ENCODE peak calls at places on chromosome 9, in four cellular contexts. One of them, this sample, is unnamed.

GRCh38 chr9:135340726-135341475 is 138.7 kb upstream of the PPP1R26 start:
- DNase-seq in mammary epithelial cell: no peak
- DNase-seq in fibroblast of mammary gland: no peak
- DNase-seq in pancreas: no peak
- DNase-seq in this sample: no peak

GRCh38 chr9:18947772-18948391 is 85.1 kb downstream of the SAXO1 start:
- DNase-seq in pancreas: no peak
- DNase-seq in fibroblast of mammary gland: no peak
- DNase-seq in mammary epithelial cell: no peak
- DNase-seq in this sample: no peak

GRCh38 chr9:108599571-108599970 is 256.2 kb downstream of the ACTL7B start:
- DNase-seq in mammary epithelial cell: no peak
- DNase-seq in pancreas: no peak
- DNase-seq in fibroblast of mammary gland: no peak
- DNase-seq in this sample: no peak

GRCh38 chr9:136514022-136514714 is 31.3 kb upstream of the SEC16A start:
- DNase-seq in mammary epithelial cell: no peak
- DNase-seq in fibroblast of mammary gland: no peak
- DNase-seq in pancreas: no peak
- DNase-seq in this sample: no peak

GRCh38 chr9:134848504-134848903 is 32.1 kb upstream of the FCN2 start:
- DNase-seq in fibroblast of mammary gland: no peak
- DNase-seq in mammary epithelial cell: no peak
- DNase-seq in pancreas: no peak
- DNase-seq in this sample: no peak

GRCh38 chr9:34651876-34652602 is at the start of gene IL11RA:
- DNase-seq in pancreas: peak; percentile 70
- DNase-seq in fibroblast of mammary gland: peak; percentile 86
- DNase-seq in mammary epithelial cell: peak; percentile 79
- DNase-seq in this sample: peak; percentile 86

GRCh38 chr9:87883990-87884389 is 1.3 kb downstream of the SPATA31E1 start:
- DNase-seq in pancreas: no peak
- DNase-seq in fibroblast of mammary gland: no peak
- DNase-seq in mammary epithelial cell: no peak
- DNase-seq in this sample: no peak

GRCh38 chr9:94812343-94812742 is 85.8 kb downstream of the AOPEP start:
- DNase-seq in fibroblast of mammary gland: peak; percentile 52
- DNase-seq in pancreas: no peak
- DNase-seq in mammary epithelial cell: peak; percentile 82
- DNase-seq in this sample: peak; percentile 81

GRCh38 chr9:14343236-14343947 is 29.5 kb upstream of the NFIB start:
- DNase-seq in pancreas: no peak
- DNase-seq in fibroblast of mammary gland: no peak
- DNase-seq in mammary epithelial cell: no peak
- DNase-seq in this sample: no peak

GRCh38 chr9:2526071-2526862 is 95.3 kb upstream of the VLDLR start:
- DNase-seq in mammary epithelial cell: no peak
- DNase-seq in pancreas: no peak
- DNase-seq in fibroblast of mammary gland: peak; percentile 30
- DNase-seq in this sample: peak; percentile 20

GRCh38 chr9:37739222-37739621 is 14.4 kb upstream of the TRMT10B start:
- DNase-seq in pancreas: no peak
- DNase-seq in mammary epithelial cell: no peak
- DNase-seq in fibroblast of mammary gland: no peak
- DNase-seq in this sample: no peak

GRCh38 chr9:69871143-69871834 is 50.7 kb downstream of the CFAP95 start:
- DNase-seq in fibroblast of mammary gland: peak; percentile 11
- DNase-seq in mammary epithelial cell: no peak
- DNase-seq in pancreas: no peak
- DNase-seq in this sample: no peak

GRCh38 chr9:78280982-78281668 is 15.8 kb upstream of the PSAT1 start:
- DNase-seq in pancreas: peak; percentile 87
- DNase-seq in fibroblast of mammary gland: peak; percentile 80
- DNase-seq in mammary epithelial cell: no peak
- DNase-seq in this sample: peak; percentile 96

GRCh38 chr9:8728910-8729309 is 929.3 kb upstream of the DMAC1 start:
- DNase-seq in pancreas: no peak
- DNase-seq in fibroblast of mammary gland: no peak
- DNase-seq in mammary epithelial cell: no peak
- DNase-seq in this sample: no peak

GRCh38 chr9:123642291-123643278 is 286.6 kb downstream of the CRB2 start:
- DNase-seq in fibroblast of mammary gland: no peak
- DNase-seq in mammary epithelial cell: no peak
- DNase-seq in pancreas: peak; percentile 29
- DNase-seq in this sample: peak; percentile 23

GRCh38 chr9:123336455-123336854 is 19.5 kb upstream of the CRB2 start:
- DNase-seq in mammary epithelial cell: peak; percentile 71
- DNase-seq in pancreas: no peak
- DNase-seq in fibroblast of mammary gland: no peak
- DNase-seq in this sample: no peak

GRCh38 chr9:38662763-38663593 is 42.6 kb upstream of the ANKRD18A start:
- DNase-seq in pancreas: no peak
- DNase-seq in mammary epithelial cell: no peak
- DNase-seq in fibroblast of mammary gland: peak; percentile 16
- DNase-seq in this sample: peak; percentile 45

GRCh38 chr9:14170973-14171596 is 142.9 kb downstream of the NFIB start:
- DNase-seq in fibroblast of mammary gland: peak; percentile 73
- DNase-seq in mammary epithelial cell: peak; percentile 88
- DNase-seq in pancreas: no peak
- DNase-seq in this sample: peak; percentile 68

GRCh38 chr9:81848472-81848871 is 79.8 kb upstream of the SPATA31D4 start:
- DNase-seq in pancreas: no peak
- DNase-seq in fibroblast of mammary gland: peak; percentile 47
- DNase-seq in mammary epithelial cell: peak; percentile 32
- DNase-seq in this sample: peak; percentile 74

GRCh38 chr9:137087409-137087925 is 682 bp downstream of the MAN1B1 start:
- DNase-seq in fibroblast of mammary gland: no peak
- DNase-seq in mammary epithelial cell: no peak
- DNase-seq in pancreas: no peak
- DNase-seq in this sample: no peak

GRCh38 chr9:93659837-93660177 is 83.4 kb downstream of the PHF2 start:
- DNase-seq in fibroblast of mammary gland: peak; percentile 12
- DNase-seq in pancreas: no peak
- DNase-seq in mammary epithelial cell: peak; percentile 12
- DNase-seq in this sample: no peak

GRCh38 chr9:35161713-35162604 is at the start of gene UNC13B:
- DNase-seq in fibroblast of mammary gland: peak; percentile 89
- DNase-seq in pancreas: peak; percentile 98
- DNase-seq in mammary epithelial cell: peak; percentile 91
- DNase-seq in this sample: peak; percentile 87

GRCh38 chr9:96491079-96491879 is 41.3 kb downstream of the HABP4 start:
- DNase-seq in mammary epithelial cell: no peak
- DNase-seq in pancreas: no peak
- DNase-seq in fibroblast of mammary gland: no peak
- DNase-seq in this sample: peak; percentile 90

GRCh38 chr9:16060457-16061129 is 507.8 kb downstream of the CCDC171 start:
- DNase-seq in fibroblast of mammary gland: no peak
- DNase-seq in mammary epithelial cell: peak; percentile 68
- DNase-seq in pancreas: no peak
- DNase-seq in this sample: no peak

GRCh38 chr9:110047232-110047954 is 160.6 kb downstream of the C9orf152 start:
- DNase-seq in fibroblast of mammary gland: no peak
- DNase-seq in mammary epithelial cell: no peak
- DNase-seq in pancreas: no peak
- DNase-seq in this sample: no peak

GRCh38 chr9:91902465-91903125 is 47.4 kb downstream of the ROR2 start:
- DNase-seq in fibroblast of mammary gland: no peak
- DNase-seq in pancreas: no peak
- DNase-seq in mammary epithelial cell: no peak
- DNase-seq in this sample: no peak

GRCh38 chr9:33189331-33189731 is 22.2 kb upstream of the B4GALT1 start:
- DNase-seq in fibroblast of mammary gland: no peak
- DNase-seq in pancreas: no peak
- DNase-seq in mammary epithelial cell: no peak
- DNase-seq in this sample: no peak

GRCh38 chr9:5336683-5337082 is 3.0 kb downstream of the RLN1 start:
- DNase-seq in mammary epithelial cell: no peak
- DNase-seq in fibroblast of mammary gland: no peak
- DNase-seq in pancreas: no peak
- DNase-seq in this sample: no peak

GRCh38 chr9:75146229-75146628 is 57.9 kb downstream of the OSTF1 start:
- DNase-seq in mammary epithelial cell: peak; percentile 69
- DNase-seq in pancreas: no peak
- DNase-seq in fibroblast of mammary gland: peak; percentile 32
- DNase-seq in this sample: peak; percentile 12

GRCh38 chr9:69283003-69283402 is 42.0 kb upstream of the ENTREP1 start:
- DNase-seq in mammary epithelial cell: no peak
- DNase-seq in fibroblast of mammary gland: no peak
- DNase-seq in pancreas: no peak
- DNase-seq in this sample: no peak

GRCh38 chr9:16180546-16180945 is 627.7 kb downstream of the CCDC171 start:
- DNase-seq in mammary epithelial cell: peak; percentile 52
- DNase-seq in fibroblast of mammary gland: peak; percentile 64
- DNase-seq in pancreas: no peak
- DNase-seq in this sample: peak; percentile 70

GRCh38 chr9:72843525-72844439 is 109.1 kb downstream of the ALDH1A1 start:
- DNase-seq in pancreas: no peak
- DNase-seq in mammary epithelial cell: peak; percentile 9
- DNase-seq in fibroblast of mammary gland: no peak
- DNase-seq in this sample: no peak
- TF ChIP-seq CTCF in pancreas: no peak
- TF ChIP-seq CTCF in mammary epithelial cell: peak; percentile 29
- TF ChIP-seq CTCF in fibroblast of mammary gland: peak; percentile 29
- TF ChIP-seq CTCF in this sample: no peak

DNA sequence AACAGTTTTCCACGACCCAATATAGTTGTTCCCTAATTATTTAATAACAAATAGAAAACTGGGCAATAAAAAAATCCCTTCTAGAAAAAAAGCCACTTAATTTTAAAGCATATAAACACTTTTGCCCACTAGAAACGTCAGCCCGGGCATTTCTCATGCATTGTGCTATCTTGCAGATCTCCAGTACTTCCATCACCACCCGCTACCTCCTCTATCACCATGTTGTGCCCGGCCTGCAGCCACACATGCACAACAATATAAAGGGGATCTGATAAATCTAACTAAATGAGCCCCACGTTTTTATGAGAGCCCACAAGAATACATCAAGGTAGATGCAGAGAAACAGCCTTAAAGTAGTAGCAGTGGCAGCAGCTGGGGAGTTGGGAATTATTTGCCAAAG is 272.7 kb downstream of the MLLT3 start:
- DNase-seq in fibroblast of mammary gland: no peak
- DNase-seq in mammary epithelial cell: no peak
- DNase-seq in pancreas: no peak
- DNase-seq in this sample: no peak
- H3K4me3 ChIP-seq in fibroblast of mammary gland: no peak overlapping the region
- H3K4me3 ChIP-seq in mammary epithelial cell: no peak overlapping the region
- H3K4me3 ChIP-seq in pancreas: no peak overlapping the region
- H3K4me3 ChIP-seq in this sample: no peak overlapping the region

GRCh38 chr9:131641618-131642495 is 96.5 kb downstream of the PRRT1B start:
- DNase-seq in pancreas: no peak
- DNase-seq in mammary epithelial cell: no peak
- DNase-seq in fibroblast of mammary gland: no peak
- DNase-seq in this sample: no peak
- TF ChIP-seq CTCF in pancreas: no peak
- TF ChIP-seq CTCF in mammary epithelial cell: no peak
- TF ChIP-seq CTCF in fibroblast of mammary gland: no peak
- TF ChIP-seq CTCF in this sample: no peak

GRCh38 chr9:128420651-128421473 is at the start of gene CERCAM:
- DNase-seq in mammary epithelial cell: peak; percentile 36
- DNase-seq in pancreas: peak; percentile 63
- DNase-seq in fibroblast of mammary gland: peak; percentile 30
- DNase-seq in this sample: peak; percentile 24

GRCh38 chr9:128416432-128417019 is 4.1 kb upstream of the CERCAM start:
- DNase-seq in mammary epithelial cell: no peak
- DNase-seq in fibroblast of mammary gland: no peak
- DNase-seq in pancreas: no peak
- DNase-seq in this sample: no peak

GRCh38 chr9:128420060-128420650 is 502 bp upstream of the CERCAM start:
- DNase-seq in mammary epithelial cell: peak; percentile 64
- DNase-seq in fibroblast of mammary gland: peak; percentile 45
- DNase-seq in pancreas: peak; percentile 72
- DNase-seq in this sample: peak; percentile 53

GRCh38 chr9:128421474-128422010 is 885 bp downstream of the CERCAM start:
- DNase-seq in mammary epithelial cell: peak; percentile 36
- DNase-seq in fibroblast of mammary gland: peak; percentile 42
- DNase-seq in pancreas: peak; percentile 22
- DNase-seq in this sample: peak; percentile 51

DNA sequence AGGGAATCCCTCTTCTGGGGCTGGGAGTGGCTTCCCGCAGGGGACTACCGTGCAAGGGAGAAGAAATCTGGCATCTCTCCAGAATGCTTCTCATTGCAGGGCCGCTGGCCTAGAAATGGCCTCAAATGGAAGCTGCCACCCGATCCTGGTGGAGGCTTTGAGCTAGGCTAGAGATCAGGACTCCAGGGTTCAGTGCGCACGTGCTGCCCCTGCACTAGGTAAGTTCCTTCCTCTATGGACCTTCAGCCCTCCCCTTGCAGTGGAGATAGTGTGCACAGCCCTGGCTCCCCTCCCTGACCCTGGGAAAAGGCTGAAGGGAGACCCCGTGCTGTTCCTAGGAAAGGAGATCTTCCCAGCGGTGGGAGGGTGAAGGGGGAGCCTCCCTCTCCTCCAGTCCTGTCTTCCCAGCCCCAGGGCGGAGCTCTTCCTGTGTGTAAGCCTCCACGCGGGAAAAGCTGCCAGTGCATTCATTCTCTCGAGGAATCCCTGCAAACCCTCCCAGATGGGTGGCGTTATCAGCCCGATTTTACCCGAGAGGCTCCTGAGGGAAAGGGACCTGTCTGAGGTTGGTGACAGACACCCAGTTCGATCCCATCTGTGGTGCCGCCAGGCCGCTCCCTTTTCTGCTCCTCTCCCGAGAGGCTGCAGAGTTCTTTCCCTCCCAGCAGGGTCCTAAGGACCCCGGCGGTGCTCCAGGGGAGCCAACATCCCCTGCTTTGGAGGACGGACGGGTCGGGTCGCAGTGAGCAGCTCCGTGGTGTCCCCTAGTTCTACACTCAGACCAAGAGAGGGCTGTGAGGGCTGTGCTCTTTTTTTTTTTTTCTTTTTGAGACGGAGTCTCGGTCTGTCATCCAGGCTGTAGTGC is 1.4 kb upstream of the CERCAM start:
- DNase-seq in fibroblast of mammary gland: peak; percentile 29
- DNase-seq in mammary epithelial cell: no peak
- DNase-seq in pancreas: no peak
- DNase-seq in this sample: peak; percentile 52
- H3K4me3 ChIP-seq in fibroblast of mammary gland: peak overlapping the region; percentile 83
- H3K4me3 ChIP-seq in mammary epithelial cell: no peak overlapping the region
- H3K4me3 ChIP-seq in pancreas: no peak overlapping the region
- H3K4me3 ChIP-seq in this sample: peak overlapping the region; percentile 0

GRCh38 chr9:1046639-1047604 is 3.2 kb upstream of the DMRT2 start:
- DNase-seq in pancreas: no peak
- DNase-seq in mammary epithelial cell: no peak
- DNase-seq in fibroblast of mammary gland: no peak
- DNase-seq in this sample: no peak

GRCh38 chr9:1044643-1045042 is 5.5 kb upstream of the DMRT2 start:
- DNase-seq in fibroblast of mammary gland: peak; percentile 72
- DNase-seq in mammary epithelial cell: no peak
- DNase-seq in pancreas: no peak
- DNase-seq in this sample: no peak

GRCh38 chr9:1047605-1048235 is 2.4 kb upstream of the DMRT2 start:
- DNase-seq in pancreas: no peak
- DNase-seq in mammary epithelial cell: no peak
- DNase-seq in fibroblast of mammary gland: no peak
- DNase-seq in this sample: peak; percentile 31

GRCh38 chr9:1042466-1042865 is 7.7 kb upstream of the DMRT2 start:
- DNase-seq in fibroblast of mammary gland: no peak
- DNase-seq in mammary epithelial cell: no peak
- DNase-seq in pancreas: no peak
- DNase-seq in this sample: no peak
- TF ChIP-seq CTCF in fibroblast of mammary gland: no peak
- TF ChIP-seq CTCF in mammary epithelial cell: no peak
- TF ChIP-seq CTCF in pancreas: no peak
- TF ChIP-seq CTCF in this sample: no peak